ENCODE peak calls at places on chromosome 19, in six cellular contexts. F, K, C, Z, B and N are unnamed samples.

GRCh38 chr19:38134538-38135149 is 89.4 kb downstream of the DPF1 start:
- DNase-seq in F (peak), K (peak), C (peak), Z (peak), B (no peak), N (peak)

GRCh38 chr19:35090160-35090794 is 25.3 kb upstream of the FXYD3 start:
- DNase-seq in F (peak), K (peak), C (peak), Z (peak), B (peak), N (peak)

GRCh38 chr19:29841559-29842367 is 30.0 kb downstream of the CCNE1 start:
- DNase-seq in F (no peak), K (peak), C (peak), Z (no peak), B (peak), N (peak)

GRCh38 chr19:51687791-51688664 is 5.1 kb upstream of the SPACA6 start:
- DNase-seq in F (peak), K (peak), C (peak), Z (peak), B (no peak), N (peak)

GRCh38 chr19:56759531-56759930 is 81.0 kb downstream of the PEG3 start:
- DNase-seq in F (no peak), K (no peak), C (no peak), Z (no peak), B (no peak), N (no peak)

GRCh38 chr19:7934766-7935165 is 8.7 kb downstream of the TIMM44 start:
- DNase-seq in F (no peak), K (no peak), C (no peak), Z (peak), B (no peak), N (no peak)

GRCh38 chr19:18239303-18239702 is 13.1 kb upstream of the PDE4C start:
- DNase-seq in F (no peak), K (peak), C (no peak), Z (no peak), B (no peak), N (no peak)

GRCh38 chr19:17170538-17171297 is 44.4 kb upstream of the USE1 start:
- DNase-seq in F (no peak), K (peak), C (no peak), Z (no peak), B (no peak), N (no peak)

GRCh38 chr19:3365447-3366103 is 808 bp upstream of the NFIC start:
- DNase-seq in F (peak), K (peak), C (no peak), Z (peak), B (peak), N (peak)

GRCh38 chr19:10963865-10964264 is 3.0 kb downstream of the SMARCA4 start:
- DNase-seq in F (no peak), K (no peak), C (no peak), Z (no peak), B (no peak), N (no peak)

GRCh38 chr19:16199275-16199932 is 1.7 kb downstream of the AP1M1 start:
- DNase-seq in F (no peak), K (no peak), C (no peak), Z (no peak), B (peak), N (no peak)

GRCh38 chr19:7373862-7374261 is 25.1 kb downstream of the ARHGEF18 start:
- DNase-seq in F (no peak), K (no peak), C (no peak), Z (no peak), B (no peak), N (no peak)

GRCh38 chr19:48487944-48488343 is 18.8 kb downstream of the CYTH2 start:
- DNase-seq in F (peak), K (peak), C (peak), Z (peak), B (peak), N (peak)

GRCh38 chr19:38841787-38842438 is 7.9 kb downstream of the HNRNPL start:
- DNase-seq in F (no peak), K (no peak), C (peak), Z (no peak), B (no peak), N (no peak)

GRCh38 chr19:41521860-41522555 is 54.0 kb upstream of the CEACAM21 start:
- DNase-seq in F (no peak), K (peak), C (no peak), Z (no peak), B (peak), N (no peak)

GRCh38 chr19:34041922-34042521 is 130.3 kb upstream of the LSM14A start:
- DNase-seq in F (peak), K (peak), C (peak), Z (peak), B (peak), N (peak)

GRCh38 chr19:7482584-7483439 is 6.0 kb downstream of the PEX11G start:
- DNase-seq in F (peak), K (peak), C (no peak), Z (no peak), B (no peak), N (peak)

GRCh38 chr19:588093-588742 is 1.5 kb upstream of the HCN2 start:
- DNase-seq in F (peak), K (peak), C (no peak), Z (peak), B (peak), N (peak)

GRCh38 chr19:41701401-41702075 is 6.9 kb upstream of the CEACAM5 start:
- DNase-seq in F (no peak), K (no peak), C (peak), Z (no peak), B (peak), N (peak)

GRCh38 chr19:4338441-4339350 is at the start of gene STAP2:
- DNase-seq in F (no peak), K (peak), C (no peak), Z (peak), B (peak), N (peak)

GRCh38 chr19:8476524-8476923 is 25.9 kb downstream of the PRAM1 start:
- DNase-seq in F (no peak), K (no peak), C (no peak), Z (peak), B (no peak), N (no peak)

GRCh38 chr19:4811328-4812131 is 20.0 kb downstream of the TICAM1 start:
- DNase-seq in F (peak), K (peak), C (peak), Z (peak), B (peak), N (peak)

GRCh38 chr19:720691-721160 is 12.0 kb downstream of the PALM start:
- DNase-seq in F (no peak), K (no peak), C (no peak), Z (no peak), B (no peak), N (no peak)

GRCh38 chr19:37412700-37413099 is 41.8 kb downstream of the ZNF527 start:
- DNase-seq in F (no peak), K (no peak), C (no peak), Z (no peak), B (no peak), N (no peak)

GRCh38 chr19:30335306-30335886 is 36.8 kb upstream of the ZNF536 start:
- DNase-seq in F (no peak), K (no peak), C (no peak), Z (no peak), B (peak), N (no peak)

GRCh38 chr19:38736036-38736412 is 8.2 kb downstream of the CAPN12 start:
- DNase-seq in F (peak), K (peak), C (peak), Z (peak), B (peak), N (peak)